ENCODE peak calls at places on chromosome 6, in nine cellular contexts. W is sigmoid colon; N is breast epithelium; O is lung; Y is stomach; C is CD8-positive, alpha-beta T cell; X is CD8-positive, alpha-beta memory T cell; P is IMR-90; M is pancreas. U is an unnamed sample.

GRCh38 chr6:7053125-7053784 is 54.5 kb upstream of the RREB1 start:
- DNase-seq in P (no peak), O (no peak), C (no peak), W (no peak), M (no peak), X (no peak), Y (no peak), N (no peak), U (no peak)

GRCh38 chr6:109793793-109794192 is 102.7 kb downstream of the FIG4 start:
- DNase-seq in C (no peak), O (peak; percentile 29), M (peak; percentile 29), P (peak; percentile 98), W (no peak), Y (no peak), X (no peak), N (no peak), U (no peak)

GRCh38 chr6:7881765-7882500 is 28.7 kb downstream of the TXNDC5 start:
- DNase-seq in P (no peak), C (no peak), N (no peak), O (no peak), X (no peak), Y (no peak), M (no peak), W (no peak), U (no peak)

GRCh38 chr6:52522655-52523054 is 54.2 kb downstream of the TRAM2 start:
- DNase-seq in X (no peak), N (no peak), O (no peak), P (peak; percentile 51), Y (no peak), C (no peak), M (no peak), W (no peak), U (no peak)

GRCh38 chr6:16712250-16712930 is 48.9 kb downstream of the ATXN1 start:
- DNase-seq in C (no peak), X (no peak), P (no peak), O (no peak), W (no peak), Y (no peak), M (no peak), N (no peak), U (no peak)

GRCh38 chr6:107114872-107115694 is at the start of gene BEND3:
- DNase-seq in X (peak; percentile 28), W (peak; percentile 63), N (no peak), O (no peak), P (no peak), M (peak; percentile 50), C (peak; percentile 3), Y (peak; percentile 32), U (no peak)

GRCh38 chr6:70108230-70108629 is 194.7 kb downstream of the COL9A1 start:
- DNase-seq in P (peak; percentile 35), W (no peak), O (no peak), X (no peak), Y (no peak), M (no peak), C (no peak), N (no peak), U (no peak)

GRCh38 chr6:35737413-35738211 is 780 bp downstream of the ARMC12 start:
- DNase-seq in Y (no peak), C (no peak), N (no peak), W (no peak), P (peak; percentile 87), X (peak; percentile 64), M (no peak), O (no peak), U (no peak)

GRCh38 chr6:484086-484728 is 92.7 kb downstream of the IRF4 start:
- DNase-seq in W (no peak), C (no peak), Y (no peak), O (no peak), P (peak; percentile 16), N (no peak), M (no peak), X (no peak), U (no peak)

GRCh38 chr6:43103253-43103876 is 27.3 kb downstream of the PTK7 start:
- DNase-seq in X (no peak), Y (no peak), C (no peak), N (no peak), O (no peak), M (no peak), W (peak; percentile 7), P (no peak), U (no peak)

GRCh38 chr6:113347420-113347819 is 509.7 kb upstream of the MARCKS start:
- DNase-seq in W (no peak), Y (no peak), O (no peak), P (peak; percentile 87), C (no peak), N (no peak), M (no peak), X (no peak), U (no peak)

GRCh38 chr6:144897441-144897921 is 612.3 kb downstream of the UTRN start:
- DNase-seq in X (no peak), C (no peak), Y (no peak), P (peak; percentile 87), N (no peak), M (no peak), W (no peak), O (no peak), U (no peak)

GRCh38 chr6:108080010-108080780 is 5.7 kb upstream of the OSTM1 start:
- DNase-seq in X (no peak), O (no peak), N (no peak), W (no peak), C (no peak), P (peak; percentile 58), M (no peak), Y (no peak), U (no peak)

GRCh38 chr6:150366118-150366778 is 2.6 kb upstream of the IYD start:
- DNase-seq in Y (no peak), W (no peak), X (no peak), M (no peak), C (no peak), N (no peak), O (peak; percentile 11), P (no peak), U (no peak)

GRCh38 chr6:89260832-89261231 is 43.7 kb upstream of the GABRR1 start:
- DNase-seq in Y (no peak), C (no peak), X (no peak), P (no peak), O (no peak), N (no peak), M (no peak), W (no peak), U (no peak)
- H3K4me3 ChIP-seq in Y (no peak overlapping the region), C (no peak overlapping the region), X (no peak overlapping the region), P (no peak overlapping the region), O (no peak overlapping the region), N (no peak overlapping the region), M (no peak overlapping the region), W (no peak overlapping the region), U (no peak overlapping the region)

DNA sequence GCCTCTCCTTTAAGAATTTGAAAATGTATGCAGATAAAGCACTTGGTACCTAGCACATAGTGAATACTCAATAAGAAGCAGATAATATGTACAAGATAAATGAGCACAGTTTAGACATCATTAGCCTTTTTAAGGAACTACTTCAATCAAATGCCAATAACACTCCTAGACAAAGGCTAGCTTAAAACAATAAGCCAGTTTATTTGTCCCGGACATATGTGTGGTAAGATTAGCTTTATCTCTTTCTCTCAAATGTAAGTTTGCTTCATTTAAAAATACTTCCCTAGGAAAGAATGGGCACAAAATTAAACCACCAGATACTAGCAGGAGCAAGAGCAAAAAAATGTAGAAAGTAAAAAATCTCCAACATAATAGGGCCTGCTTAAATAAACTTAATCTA is 73.8 kb downstream of the MAP3K5 start:
- DNase-seq in P (no peak), M (no peak), N (no peak), O (no peak), X (no peak), C (no peak), Y (no peak), W (no peak), U (no peak)
- H3K4me1 ChIP-seq in P (peaks cover 3% of the 10 kb centered on the region), M (peaks cover 16% of the 10 kb centered on the region), N (no peaks in the 10 kb centered on the region), O (no peaks in the 10 kb centered on the region), X (no peaks in the 10 kb centered on the region), C (peaks cover 1% of the 10 kb centered on the region), Y (peaks cover 62% of the 10 kb centered on the region), W (peaks cover 16% of the 10 kb centered on the region), U (peaks cover 7% of the 10 kb centered on the region)

GRCh38 chr6:154507209-154507898 is 3.1 kb downstream of the CNKSR3 start:
- DNase-seq in Y (no peak), P (no peak), O (no peak), N (no peak), X (no peak), C (no peak), M (no peak), W (no peak), U (no peak)
- H3K4me3 ChIP-seq in Y (peak overlapping the region; percentile 82), P (no peak overlapping the region), O (no peak overlapping the region), N (no peak overlapping the region), X (no peak overlapping the region), C (no peak overlapping the region), M (no peak overlapping the region), W (peak overlapping the region; percentile 79), U (peak overlapping the region; percentile 32)

GRCh38 chr6:30160791-30161261 is at the start of gene TRIM10:
- DNase-seq in C (no peak), Y (no peak), M (no peak), W (no peak), N (no peak), P (no peak), X (no peak), O (no peak), U (no peak)

GRCh38 chr6:30164714-30165113 is 1.4 kb downstream of the TRIM15 start:
- DNase-seq in O (no peak), X (no peak), M (no peak), Y (no peak), P (no peak), C (no peak), W (no peak), N (no peak), U (no peak)

GRCh38 chr6:30162265-30163089 is 869 bp upstream of the TRIM15 start:
- DNase-seq in N (no peak), P (no peak), X (no peak), W (no peak), O (no peak), M (no peak), C (no peak), Y (no peak), U (no peak)

GRCh38 chr6:30163918-30164654 is 740 bp downstream of the TRIM15 start:
- DNase-seq in M (no peak), C (no peak), Y (no peak), P (no peak), W (no peak), N (no peak), X (no peak), O (no peak), U (no peak)

DNA sequence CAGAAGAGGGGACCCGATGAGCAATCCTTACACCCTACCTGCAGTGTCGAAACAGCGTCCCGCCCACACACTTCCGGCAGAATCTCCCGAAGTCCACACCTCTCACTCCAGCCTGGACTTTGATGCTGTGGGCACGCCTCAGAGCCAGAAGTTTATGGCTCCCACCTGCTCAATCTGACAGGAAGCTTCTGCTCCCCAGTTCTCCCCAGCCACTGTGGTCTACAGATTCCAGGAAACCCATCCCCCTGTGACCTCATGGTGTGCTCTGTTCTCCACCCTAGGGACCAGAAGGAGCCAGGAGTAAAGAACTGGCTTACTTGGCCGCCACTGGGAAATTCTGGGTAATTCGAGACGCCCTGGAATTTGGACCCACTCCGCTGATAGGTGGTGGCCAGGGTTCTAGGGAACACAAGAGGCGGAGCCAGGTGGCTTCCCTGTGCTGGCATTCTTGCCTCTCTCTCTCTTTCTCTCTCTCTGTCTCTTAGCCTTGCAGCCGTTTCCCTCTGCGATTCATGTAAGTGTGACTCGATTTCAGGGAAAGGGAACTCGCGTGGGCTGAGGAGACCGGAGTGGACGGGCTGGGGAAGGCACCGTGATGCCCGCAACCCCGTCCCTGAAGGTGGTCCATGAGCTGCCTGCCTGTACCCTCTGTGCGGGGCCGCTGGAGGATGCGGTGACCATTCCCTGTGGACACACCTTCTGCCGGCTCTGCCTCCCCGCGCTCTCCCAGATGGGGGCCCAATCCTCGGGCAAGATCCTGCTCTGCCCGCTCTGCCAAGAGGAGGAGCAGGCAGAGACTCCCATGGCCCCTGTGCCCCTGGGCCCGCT is at the start of gene TRIM15:
- DNase-seq in C (no peak), O (no peak), Y (no peak), W (no peak), M (no peak), N (no peak), X (no peak), P (no peak), U (no peak)
- H3K4me1 ChIP-seq in C (peaks cover 4% of the 10 kb centered on the region), O (peaks cover 1% of the 10 kb centered on the region), Y (no peaks in the 10 kb centered on the region), W (no peaks in the 10 kb centered on the region), M (no peaks in the 10 kb centered on the region), N (no peaks in the 10 kb centered on the region), X (peaks cover 4% of the 10 kb centered on the region), P (no peaks in the 10 kb centered on the region), U (no peaks in the 10 kb centered on the region)

U was measured in aorta.